ENCODE peak calls at places on chromosome 22, in five cellular contexts. H is GM23248, E is cardiac muscle cell, A is aorta, V is lower lobe of right lung. M is an unnamed sample.

GRCh38 chr22:29387921-29388758 is at the start of gene AP1B1:
- DNase-seq in E (peak; percentile 93), V (peak; percentile 98), A (peak; percentile 97), H (peak; percentile 96), M (peak; percentile 95)

GRCh38 chr22:31253949-31254348 is 38.3 kb downstream of the PIK3IP1 start:
- DNase-seq in H (no peak), A (no peak), V (peak; percentile 81), E (no peak), M (no peak)

GRCh38 chr22:34111210-34111824 is 191.0 kb upstream of the LARGE1 start:
- DNase-seq in H (peak; percentile 59), A (no peak), E (peak; percentile 10), V (no peak), M (no peak)

GRCh38 chr22:41762980-41763779 is 37.3 kb upstream of the CCDC134 start:
- DNase-seq in A (no peak), E (peak; percentile 37), H (no peak), V (no peak), M (peak; percentile 7)

GRCh38 chr22:32531955-32532818 is 57.6 kb downstream of the FBXO7 start:
- DNase-seq in A (peak; percentile 70), E (peak; percentile 92), V (peak; percentile 75), H (peak; percentile 99), M (peak; percentile 70)

GRCh38 chr22:20636075-20636812 is 128.8 kb downstream of the MED15 start:
- DNase-seq in A (peak; percentile 24), E (no peak), H (no peak), V (no peak), M (no peak)

GRCh38 chr22:23787600-23787896 is 782 bp downstream of the SMARCB1 start:
- DNase-seq in V (no peak), H (no peak), E (no peak), A (no peak), M (no peak)

GRCh38 chr22:27476729-27477128 is 324.8 kb downstream of the MN1 start:
- DNase-seq in V (no peak), E (no peak), H (peak; percentile 94), A (no peak), M (peak; percentile 69)

GRCh38 chr22:32855023-32855756 is 53.7 kb downstream of the TIMP3 start:
- DNase-seq in E (no peak), A (no peak), H (peak; percentile 45), V (no peak), M (no peak)

GRCh38 chr22:47195156-47195675 is 432.8 kb downstream of the TBC1D22A start:
- DNase-seq in H (no peak), V (peak; percentile 36), E (no peak), A (no peak), M (no peak)
- H3K9me3 ChIP-seq in H (no peaks in the 10 kb centered on the region), V (no peaks in the 10 kb centered on the region), E (no peaks in the 10 kb centered on the region), A (no peaks in the 10 kb centered on the region), M (no peaks in the 10 kb centered on the region)

GRCh38 chr22:39316440-39317083 is 2.9 kb downstream of the RPL3 start:
- DNase-seq in H (peak; percentile 95), E (peak; percentile 95), V (peak; percentile 74), A (peak; percentile 89), M (peak; percentile 80)
- H3K4me3 ChIP-seq in H (peak overlapping the region; percentile 99), E (peak overlapping the region; percentile 2), V (peak overlapping the region; percentile 80), A (no peak overlapping the region), M (peak overlapping the region; percentile 91)

DNA sequence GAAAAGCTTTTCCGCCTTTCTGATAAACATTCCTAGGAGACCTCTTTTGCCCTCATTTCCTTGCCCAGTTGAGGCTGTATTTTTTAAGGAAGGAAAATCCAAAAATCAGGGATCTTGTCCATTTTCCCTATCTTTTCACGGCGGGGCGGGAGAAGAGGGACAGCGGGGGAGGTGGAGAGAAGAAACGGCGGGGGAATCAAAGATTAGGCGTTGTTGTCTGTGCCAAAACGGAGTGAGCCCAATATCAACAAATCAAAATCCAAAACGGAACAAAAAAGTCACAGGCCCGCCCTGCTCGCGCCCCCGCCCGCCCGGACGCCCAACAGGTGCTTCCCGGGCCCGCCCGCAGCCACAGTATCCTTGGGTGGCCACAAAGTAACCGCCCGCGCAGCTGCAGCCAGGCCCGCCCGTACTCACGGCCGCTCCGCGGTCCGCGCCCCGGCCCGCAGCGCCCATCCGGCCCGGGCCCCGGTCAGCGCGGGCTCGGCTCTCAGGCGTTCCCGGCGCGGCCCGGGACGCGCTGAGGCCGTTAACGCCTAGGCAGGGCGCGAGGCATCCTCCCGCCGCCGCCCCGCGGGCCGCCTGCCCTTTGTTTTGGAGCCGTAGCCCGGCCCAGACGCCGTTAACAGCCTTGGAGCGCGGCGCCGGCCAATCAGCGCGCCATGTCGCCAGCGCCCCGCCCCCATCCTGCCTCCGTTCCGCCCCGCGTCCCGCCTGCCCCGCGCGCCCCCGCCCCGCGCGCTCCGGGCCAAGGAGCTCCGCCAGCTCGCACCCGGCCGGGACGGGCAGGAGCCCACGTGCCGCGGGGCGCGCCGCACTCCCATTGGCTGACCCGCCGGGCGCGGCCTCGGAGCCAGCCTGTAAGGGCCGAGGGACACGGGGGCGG is at the start of gene YPEL1:
- DNase-seq in V (peak; percentile 98), A (peak; percentile 98), E (peak; percentile 99), H (peak; percentile 98), M (peak; percentile 93)
- H3K36me3 ChIP-seq in V (no peaks in the 10 kb centered on the region), A (no peaks in the 10 kb centered on the region), E (no peaks in the 10 kb centered on the region), H (no peaks in the 10 kb centered on the region), M (no peaks in the 10 kb centered on the region)

DNA sequence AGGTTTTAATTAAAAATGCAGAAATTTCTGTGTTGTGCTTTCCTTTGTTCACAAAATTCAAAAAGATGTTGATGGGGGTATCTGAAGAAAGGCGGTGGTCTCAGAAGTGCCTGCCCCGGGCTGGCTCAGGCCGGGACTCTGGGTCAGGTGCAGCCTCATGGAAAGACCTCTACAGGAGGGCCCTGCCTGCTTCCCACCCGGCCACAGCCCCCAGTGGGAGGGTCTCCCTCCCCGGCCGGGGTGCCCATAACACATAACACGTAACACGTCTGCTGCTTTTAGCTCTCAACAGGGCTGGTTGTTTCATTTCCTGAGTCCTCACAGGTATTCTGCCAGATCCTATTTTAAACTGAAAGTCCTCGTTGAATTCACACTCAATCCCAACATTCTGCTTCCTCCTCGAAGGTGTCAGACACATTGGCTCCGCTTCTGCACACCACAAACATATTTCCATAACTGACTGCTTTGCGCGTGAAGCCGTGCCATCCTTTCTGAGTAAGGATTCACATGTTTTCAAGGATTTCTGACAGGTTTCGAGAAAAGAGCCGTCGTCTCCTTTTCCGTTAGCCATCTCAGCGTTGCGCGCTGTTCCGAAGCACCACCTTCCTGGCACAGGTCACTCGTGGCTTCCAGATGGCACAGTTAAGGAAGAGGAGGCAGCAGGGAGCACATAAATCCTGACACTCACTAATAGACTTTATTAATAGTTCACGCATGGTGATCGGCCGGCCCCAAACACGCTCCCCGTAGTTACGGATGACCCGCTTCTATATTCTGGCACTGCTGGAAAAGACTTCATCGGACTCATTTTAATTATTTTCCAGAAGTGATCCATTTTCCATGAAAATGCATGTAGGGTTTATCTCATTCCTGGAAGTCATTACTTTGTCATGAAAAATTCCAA is 569.3 kb downstream of the BRD1 start:
- DNase-seq in A (no peak), H (no peak), V (no peak), E (no peak), M (no peak)
- H3K9me3 ChIP-seq in A (no peaks in the 10 kb centered on the region), H (no peaks in the 10 kb centered on the region), V (no peaks in the 10 kb centered on the region), E (no peaks in the 10 kb centered on the region), M (no peaks in the 10 kb centered on the region)

DNA sequence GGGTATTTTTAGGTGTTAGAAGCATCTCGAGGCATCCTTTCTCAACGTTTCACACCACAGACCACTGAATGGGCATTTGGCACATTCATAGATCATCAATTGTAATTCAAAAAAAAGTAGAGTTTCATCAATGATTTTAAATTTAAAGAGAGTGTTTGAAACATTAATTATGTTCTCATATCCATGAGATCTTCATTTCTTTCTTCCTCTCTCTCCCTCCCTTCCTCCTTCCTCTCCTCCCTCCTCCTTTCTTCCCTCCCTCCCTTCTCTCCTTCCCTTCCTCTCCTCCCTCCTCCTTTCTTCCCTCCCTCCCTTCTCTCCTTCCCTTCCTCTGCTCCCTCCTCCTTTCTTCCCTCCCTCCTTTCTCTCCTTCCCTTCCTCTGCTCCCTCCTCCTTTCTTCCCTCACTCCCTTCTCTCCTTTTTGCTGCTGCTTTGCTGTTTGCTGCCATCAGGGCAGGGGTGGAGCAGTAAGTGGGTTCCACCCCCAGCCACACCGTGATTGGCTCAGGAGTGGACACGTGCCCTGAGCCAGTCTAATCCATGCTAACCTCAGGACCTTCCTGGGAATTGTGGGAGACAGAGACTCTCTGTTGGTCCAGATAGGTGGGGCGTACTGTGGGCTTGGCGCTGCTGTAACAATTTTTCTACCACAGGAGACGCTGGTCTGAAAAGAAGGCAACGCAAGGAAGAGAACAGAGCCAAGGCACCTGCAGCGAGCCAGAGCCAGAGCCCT is 33.8 kb upstream of the APOBEC3A start:
- DNase-seq in A (peak; percentile 86), E (peak; percentile 87), H (peak; percentile 65), V (peak; percentile 64), M (peak; percentile 87)
- H3K4me3 ChIP-seq in A (no peak overlapping the region), E (no peak overlapping the region), H (peak overlapping the region; percentile 36), V (peak overlapping the region; percentile 17), M (peak overlapping the region; percentile 16)

GRCh38 chr22:50300620-50301257 is 6.7 kb downstream of the PLXNB2 start:
- DNase-seq in E (no peak), A (no peak), V (no peak), H (no peak), M (no peak)
- H3K36me3 ChIP-seq in E (no peaks in the 10 kb centered on the region), A (no peaks in the 10 kb centered on the region), V (peaks cover 4% of the 10 kb centered on the region), H (no peaks in the 10 kb centered on the region), M (peaks cover 33% of the 10 kb centered on the region)

DNA sequence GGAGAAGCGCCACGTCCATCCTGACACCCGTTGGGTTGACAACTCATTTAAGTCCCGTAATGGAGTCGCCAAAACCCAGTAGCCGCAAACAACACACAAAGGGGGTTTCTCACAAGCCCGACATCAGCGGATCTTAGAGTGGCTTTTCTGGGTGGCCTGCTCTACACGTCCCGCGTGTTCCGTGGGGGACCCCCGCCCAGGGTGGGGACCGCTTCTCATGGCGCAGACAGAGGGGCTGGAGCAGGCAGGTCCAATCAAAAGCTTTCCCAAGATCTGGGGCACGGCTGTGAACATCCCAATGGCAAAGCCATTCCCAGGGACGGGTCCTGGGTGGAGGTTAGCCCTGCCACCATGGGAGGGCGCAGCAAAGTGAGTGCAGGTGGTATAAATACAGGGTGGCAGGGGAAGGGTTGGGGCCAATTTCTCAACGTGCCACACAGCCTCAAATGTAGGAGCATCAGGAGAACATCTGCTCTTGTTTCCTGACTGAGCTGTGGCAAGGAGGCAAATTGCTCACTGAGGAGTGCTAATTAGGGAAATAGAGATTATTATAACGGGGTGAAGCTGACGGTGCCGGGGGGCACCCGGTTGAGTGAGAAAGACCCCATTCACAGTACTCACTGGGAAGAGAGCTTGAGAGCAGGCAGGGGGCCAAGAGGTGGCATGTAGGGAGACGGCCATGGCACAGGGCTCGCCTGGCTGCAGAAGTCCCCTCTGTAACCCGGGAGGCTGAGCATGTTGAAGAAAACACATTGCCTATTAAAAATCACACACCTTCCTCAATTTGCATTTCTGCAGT is 1447.2 kb downstream of the TBC1D22A start:
- DNase-seq in H (no peak), A (peak; percentile 21), V (no peak), E (no peak), M (no peak)
- H3K9me3 ChIP-seq in H (no peaks in the 10 kb centered on the region), A (no peaks in the 10 kb centered on the region), V (no peaks in the 10 kb centered on the region), E (no peaks in the 10 kb centered on the region), M (no peaks in the 10 kb centered on the region)

GRCh38 chr22:35616043-35616442 is 1.1 kb downstream of the MB start:
- DNase-seq in V (no peak), A (no peak), H (no peak), E (no peak), M (no peak)

GRCh38 chr22:35615156-35615555 is 2.0 kb downstream of the MB start:
- DNase-seq in E (peak; percentile 55), V (no peak), H (peak; percentile 42), A (peak; percentile 24), M (no peak)

GRCh38 chr22:35618427-35619223 is 1.5 kb upstream of the MB start:
- DNase-seq in A (no peak), E (no peak), H (no peak), V (no peak), M (no peak)

GRCh38 chr22:35619336-35620094 is 2.4 kb upstream of the MB start:
- DNase-seq in H (no peak), E (no peak), A (no peak), V (no peak), M (no peak)

GRCh38 chr22:35617137-35617755 is at the start of gene MB:
- DNase-seq in H (no peak), A (peak; percentile 23), E (no peak), V (no peak), M (no peak)
- H3K4me3 ChIP-seq in H (no peak within 1 kb of the TSS), A (no peak within 1 kb of the TSS), E (no peak within 1 kb of the TSS), V (no peak within 1 kb of the TSS), M (no peak within 1 kb of the TSS)

M was measured in MG63.